ENCODE peak calls at places on chromosomes 5 and 9, in eight cellular contexts. One of them, this sample, is unnamed.

GRCh38 chr9:81128701-81129100 is 560.6 kb downstream of the TLE1 start:
- DNase-seq in small intestine: no peak
- DNase-seq in right lobe of liver: no peak
- DNase-seq in heart left ventricle: no peak
- DNase-seq in A549: no peak
- DNase-seq in IMR-90: peak
- DNase-seq in hepatocyte: no peak
- DNase-seq in astrocyte: peak
- DNase-seq in this sample: no peak

GRCh38 chr9:136646827-136647711 is 15.6 kb upstream of the EGFL7 start:
- DNase-seq in small intestine: no peak
- DNase-seq in right lobe of liver: no peak
- DNase-seq in heart left ventricle: peak
- DNase-seq in A549: no peak
- DNase-seq in IMR-90: no peak
- DNase-seq in hepatocyte: no peak
- DNase-seq in astrocyte: no peak
- DNase-seq in this sample: no peak

GRCh38 chr9:137049544-137050449 is 3.8 kb upstream of the NPDC1 start:
- DNase-seq in small intestine: peak
- DNase-seq in right lobe of liver: no peak
- DNase-seq in heart left ventricle: peak
- DNase-seq in A549: peak
- DNase-seq in IMR-90: peak
- DNase-seq in hepatocyte: peak
- DNase-seq in astrocyte: no peak
- DNase-seq in this sample: peak

GRCh38 chr5:160466889-160467554 is 45.4 kb downstream of the PTTG1 start:
- DNase-seq in small intestine: no peak
- DNase-seq in right lobe of liver: no peak
- DNase-seq in heart left ventricle: no peak
- DNase-seq in A549: peak
- DNase-seq in IMR-90: no peak
- DNase-seq in hepatocyte: peak
- DNase-seq in astrocyte: no peak
- DNase-seq in this sample: no peak

GRCh38 chr5:103424008-103424407 is 138.6 kb downstream of the NUDT12 start:
- DNase-seq in small intestine: no peak
- DNase-seq in right lobe of liver: no peak
- DNase-seq in heart left ventricle: no peak
- DNase-seq in A549: no peak
- DNase-seq in IMR-90: peak
- DNase-seq in hepatocyte: no peak
- DNase-seq in astrocyte: peak
- DNase-seq in this sample: no peak

GRCh38 chr9:111952559-111952958 is 55.9 kb downstream of the UGCG start:
- DNase-seq in small intestine: no peak
- DNase-seq in right lobe of liver: no peak
- DNase-seq in heart left ventricle: no peak
- DNase-seq in A549: no peak
- DNase-seq in IMR-90: peak
- DNase-seq in hepatocyte: no peak
- DNase-seq in astrocyte: peak
- DNase-seq in this sample: no peak

GRCh38 chr9:126980231-126980630 is 65.6 kb downstream of the RALGPS1 start:
- DNase-seq in small intestine: no peak
- DNase-seq in right lobe of liver: no peak
- DNase-seq in heart left ventricle: no peak
- DNase-seq in A549: no peak
- DNase-seq in IMR-90: no peak
- DNase-seq in hepatocyte: no peak
- DNase-seq in astrocyte: no peak
- DNase-seq in this sample: no peak

GRCh38 chr9:126723807-126724172 is 81.0 kb upstream of the ZBTB43 start:
- DNase-seq in small intestine: no peak
- DNase-seq in right lobe of liver: no peak
- DNase-seq in heart left ventricle: no peak
- DNase-seq in A549: no peak
- DNase-seq in IMR-90: no peak
- DNase-seq in hepatocyte: no peak
- DNase-seq in astrocyte: no peak
- DNase-seq in this sample: peak

GRCh38 chr9:36625006-36625600 is 52.4 kb downstream of the MELK start:
- DNase-seq in small intestine: no peak
- DNase-seq in right lobe of liver: no peak
- DNase-seq in heart left ventricle: peak
- DNase-seq in A549: peak
- DNase-seq in IMR-90: peak
- DNase-seq in hepatocyte: peak
- DNase-seq in astrocyte: peak
- DNase-seq in this sample: no peak

DNA sequence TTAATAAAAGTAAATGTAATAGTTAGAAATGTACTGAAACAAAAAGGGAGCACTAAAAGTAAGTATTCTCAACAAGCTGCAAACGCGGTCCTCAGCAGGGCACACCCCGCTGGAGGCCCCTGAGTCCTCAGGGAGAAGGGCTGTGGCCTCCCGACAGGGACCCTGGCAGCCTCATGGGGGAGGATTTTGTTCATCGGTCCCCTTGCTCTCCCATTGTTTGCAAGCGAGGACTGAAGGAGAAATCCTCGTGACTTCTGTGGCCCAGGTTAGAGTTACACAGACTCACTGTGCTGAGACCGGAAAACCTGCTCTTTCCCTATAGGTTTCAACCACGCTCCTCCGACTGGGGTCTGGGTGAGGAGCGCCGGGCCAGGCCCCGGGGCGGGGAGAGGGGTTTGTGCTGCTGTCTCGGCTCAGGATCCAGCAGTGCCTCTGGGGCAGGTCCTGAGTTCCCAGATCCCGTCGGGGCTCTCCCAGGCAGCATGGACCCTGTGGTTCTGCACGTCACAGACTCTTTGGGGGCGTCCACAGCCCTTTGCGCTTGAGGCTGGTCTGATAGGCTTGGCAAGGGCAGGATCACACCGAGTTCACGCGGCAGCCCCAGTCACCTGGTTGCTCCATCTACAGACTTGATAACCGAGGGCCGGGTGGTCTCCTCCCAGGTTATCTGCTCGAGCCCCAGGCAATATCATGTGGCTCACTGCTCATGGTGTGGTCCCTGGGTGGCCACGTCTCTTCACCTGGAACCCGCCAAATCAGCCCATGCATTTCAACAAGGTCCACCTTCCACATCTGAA is 38.8 kb downstream of the MRPL36 start:
- DNase-seq in small intestine: no peak
- DNase-seq in right lobe of liver: peak
- DNase-seq in heart left ventricle: peak
- DNase-seq in A549: no peak
- DNase-seq in IMR-90: no peak
- DNase-seq in hepatocyte: no peak
- DNase-seq in astrocyte: no peak
- DNase-seq in this sample: peak
- H3K4me3 ChIP-seq in small intestine: no peak
- H3K4me3 ChIP-seq in right lobe of liver: no peak
- H3K4me3 ChIP-seq in heart left ventricle: no peak
- H3K4me3 ChIP-seq in A549: no peak
- H3K4me3 ChIP-seq in IMR-90: no peak
- H3K4me3 ChIP-seq in hepatocyte: no peak
- H3K4me3 ChIP-seq in astrocyte: no peak
- H3K4me3 ChIP-seq in this sample: no peak

DNA sequence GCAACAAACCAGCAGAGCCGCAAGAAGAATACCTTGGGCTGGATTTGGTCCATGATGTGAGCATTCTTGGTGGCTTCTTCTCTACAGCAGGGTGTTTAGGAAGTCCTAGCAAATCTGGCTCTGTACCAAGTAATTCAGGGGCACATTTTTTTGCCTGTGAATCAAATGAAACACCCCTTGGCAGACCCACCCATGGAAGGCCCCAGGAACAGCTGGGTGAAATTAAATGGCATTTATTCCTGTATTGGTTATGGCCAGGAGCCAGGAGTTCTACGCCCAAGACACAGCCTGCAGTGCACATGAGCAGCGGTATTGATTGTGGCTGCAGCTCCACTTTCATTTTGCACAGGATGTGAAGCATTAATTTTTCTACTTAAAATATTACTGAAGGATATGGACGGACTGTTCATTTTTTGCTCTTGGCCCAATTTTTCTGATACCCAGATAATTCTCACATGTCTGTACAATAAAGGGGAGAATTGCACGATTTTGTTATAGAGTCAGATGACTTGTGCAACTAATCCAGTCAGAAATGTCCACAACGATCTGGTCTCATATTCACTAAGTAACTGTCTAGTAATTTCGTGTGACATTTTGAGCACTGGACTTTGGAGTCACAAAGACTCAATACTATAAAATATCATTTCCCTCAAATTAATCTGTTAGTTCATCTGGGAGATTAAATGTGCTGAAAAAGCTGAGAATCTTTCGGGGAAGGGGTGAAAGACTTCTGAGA is 120.7 kb upstream of the APC start:
- DNase-seq in small intestine: peak
- DNase-seq in right lobe of liver: no peak
- DNase-seq in heart left ventricle: no peak
- DNase-seq in A549: no peak
- DNase-seq in IMR-90: no peak
- DNase-seq in hepatocyte: no peak
- DNase-seq in astrocyte: no peak
- DNase-seq in this sample: no peak
- H3K4me3 ChIP-seq in small intestine: no peak
- H3K4me3 ChIP-seq in right lobe of liver: peak
- H3K4me3 ChIP-seq in heart left ventricle: no peak
- H3K4me3 ChIP-seq in A549: no peak
- H3K4me3 ChIP-seq in IMR-90: no peak
- H3K4me3 ChIP-seq in hepatocyte: no peak
- H3K4me3 ChIP-seq in astrocyte: no peak
- H3K4me3 ChIP-seq in this sample: no peak

GRCh38 chr5:154473581-154474266 is 4.3 kb downstream of the HAND1 start:
- DNase-seq in small intestine: no peak
- DNase-seq in right lobe of liver: no peak
- DNase-seq in heart left ventricle: no peak
- DNase-seq in A549: no peak
- DNase-seq in IMR-90: no peak
- DNase-seq in hepatocyte: no peak
- DNase-seq in astrocyte: no peak
- DNase-seq in this sample: peak
- H3K4me3 ChIP-seq in small intestine: no peak
- H3K4me3 ChIP-seq in right lobe of liver: no peak
- H3K4me3 ChIP-seq in heart left ventricle: peak
- H3K4me3 ChIP-seq in A549: no peak
- H3K4me3 ChIP-seq in IMR-90: no peak
- H3K4me3 ChIP-seq in hepatocyte: no peak
- H3K4me3 ChIP-seq in astrocyte: no peak
- H3K4me3 ChIP-seq in this sample: peak

GRCh38 chr5:140322751-140323731 is 20.1 kb upstream of the PFDN1 start:
- DNase-seq in small intestine: no peak
- DNase-seq in right lobe of liver: no peak
- DNase-seq in heart left ventricle: peak
- DNase-seq in A549: peak
- DNase-seq in IMR-90: peak
- DNase-seq in hepatocyte: peak
- DNase-seq in astrocyte: peak
- DNase-seq in this sample: no peak
- H3K4me3 ChIP-seq in small intestine: no peak
- H3K4me3 ChIP-seq in right lobe of liver: no peak
- H3K4me3 ChIP-seq in heart left ventricle: no peak
- H3K4me3 ChIP-seq in A549: no peak
- H3K4me3 ChIP-seq in IMR-90: no peak
- H3K4me3 ChIP-seq in hepatocyte: no peak
- H3K4me3 ChIP-seq in astrocyte: peak
- H3K4me3 ChIP-seq in this sample: no peak